ENCODE peak calls at places on chromosomes 11 and 22, in nine cellular contexts. One of them, this sample, is unnamed.

GRCh38 chr11:121544956-121545355 is 92.2 kb upstream of the SORL1-AS1 start:
- DNase-seq in HCT116: no peak
- DNase-seq in CD8-positive, alpha-beta T cell: no peak
- DNase-seq in transverse colon: no peak
- DNase-seq in psoas muscle: no peak
- DNase-seq in fibroblast of lung: no peak
- DNase-seq in endodermal cell: no peak
- DNase-seq in right lobe of liver: no peak
- DNase-seq in body of pancreas: no peak
- DNase-seq in this sample: no peak

GRCh38 chr11:67345949-67346819 is 7.2 kb downstream of the POLD4 start:
- DNase-seq in endodermal cell: peak; percentile 71
- DNase-seq in body of pancreas: peak; percentile 72
- DNase-seq in transverse colon: peak; percentile 66
- DNase-seq in HCT116: peak; percentile 54
- DNase-seq in CD8-positive, alpha-beta T cell: no peak
- DNase-seq in psoas muscle: no peak
- DNase-seq in fibroblast of lung: peak; percentile 61
- DNase-seq in right lobe of liver: no peak
- DNase-seq in this sample: no peak

GRCh38 chr11:116984589-116984988 is 113.6 kb downstream of the SIK3 start:
- DNase-seq in CD8-positive, alpha-beta T cell: no peak
- DNase-seq in HCT116: no peak
- DNase-seq in transverse colon: no peak
- DNase-seq in body of pancreas: no peak
- DNase-seq in right lobe of liver: no peak
- DNase-seq in endodermal cell: no peak
- DNase-seq in psoas muscle: no peak
- DNase-seq in fibroblast of lung: peak; percentile 99
- DNase-seq in this sample: no peak

GRCh38 chr22:17578129-17578754 is 14.9 kb downstream of the SLC25A18 start:
- DNase-seq in transverse colon: peak; percentile 53
- DNase-seq in CD8-positive, alpha-beta T cell: no peak
- DNase-seq in HCT116: no peak
- DNase-seq in fibroblast of lung: peak; percentile 56
- DNase-seq in right lobe of liver: peak; percentile 82
- DNase-seq in psoas muscle: peak; percentile 69
- DNase-seq in endodermal cell: no peak
- DNase-seq in body of pancreas: peak; percentile 85
- DNase-seq in this sample: no peak

GRCh38 chr11:70297341-70297740 is 26.9 kb downstream of the PPFIA1 start:
- DNase-seq in CD8-positive, alpha-beta T cell: no peak
- DNase-seq in transverse colon: no peak
- DNase-seq in HCT116: no peak
- DNase-seq in body of pancreas: no peak
- DNase-seq in fibroblast of lung: peak; percentile 56
- DNase-seq in endodermal cell: no peak
- DNase-seq in psoas muscle: no peak
- DNase-seq in right lobe of liver: no peak
- DNase-seq in this sample: no peak

GRCh38 chr11:3786781-3787428 is 10.4 kb downstream of the NUP98 start:
- DNase-seq in transverse colon: no peak
- DNase-seq in body of pancreas: no peak
- DNase-seq in endodermal cell: no peak
- DNase-seq in CD8-positive, alpha-beta T cell: no peak
- DNase-seq in right lobe of liver: no peak
- DNase-seq in psoas muscle: no peak
- DNase-seq in HCT116: no peak
- DNase-seq in fibroblast of lung: peak; percentile 61
- DNase-seq in this sample: no peak

GRCh38 chr11:48005878-48006277 is 25.5 kb downstream of the PTPRJ start:
- DNase-seq in fibroblast of lung: no peak
- DNase-seq in CD8-positive, alpha-beta T cell: no peak
- DNase-seq in endodermal cell: peak; percentile 63
- DNase-seq in right lobe of liver: no peak
- DNase-seq in body of pancreas: no peak
- DNase-seq in psoas muscle: no peak
- DNase-seq in HCT116: no peak
- DNase-seq in transverse colon: no peak
- DNase-seq in this sample: no peak

GRCh38 chr11:65615950-65616574 is 486 bp downstream of the PCNX3 start:
- DNase-seq in endodermal cell: no peak
- DNase-seq in fibroblast of lung: peak; percentile 15
- DNase-seq in CD8-positive, alpha-beta T cell: no peak
- DNase-seq in transverse colon: no peak
- DNase-seq in psoas muscle: peak; percentile 75
- DNase-seq in HCT116: no peak
- DNase-seq in body of pancreas: no peak
- DNase-seq in right lobe of liver: no peak
- DNase-seq in this sample: no peak

DNA sequence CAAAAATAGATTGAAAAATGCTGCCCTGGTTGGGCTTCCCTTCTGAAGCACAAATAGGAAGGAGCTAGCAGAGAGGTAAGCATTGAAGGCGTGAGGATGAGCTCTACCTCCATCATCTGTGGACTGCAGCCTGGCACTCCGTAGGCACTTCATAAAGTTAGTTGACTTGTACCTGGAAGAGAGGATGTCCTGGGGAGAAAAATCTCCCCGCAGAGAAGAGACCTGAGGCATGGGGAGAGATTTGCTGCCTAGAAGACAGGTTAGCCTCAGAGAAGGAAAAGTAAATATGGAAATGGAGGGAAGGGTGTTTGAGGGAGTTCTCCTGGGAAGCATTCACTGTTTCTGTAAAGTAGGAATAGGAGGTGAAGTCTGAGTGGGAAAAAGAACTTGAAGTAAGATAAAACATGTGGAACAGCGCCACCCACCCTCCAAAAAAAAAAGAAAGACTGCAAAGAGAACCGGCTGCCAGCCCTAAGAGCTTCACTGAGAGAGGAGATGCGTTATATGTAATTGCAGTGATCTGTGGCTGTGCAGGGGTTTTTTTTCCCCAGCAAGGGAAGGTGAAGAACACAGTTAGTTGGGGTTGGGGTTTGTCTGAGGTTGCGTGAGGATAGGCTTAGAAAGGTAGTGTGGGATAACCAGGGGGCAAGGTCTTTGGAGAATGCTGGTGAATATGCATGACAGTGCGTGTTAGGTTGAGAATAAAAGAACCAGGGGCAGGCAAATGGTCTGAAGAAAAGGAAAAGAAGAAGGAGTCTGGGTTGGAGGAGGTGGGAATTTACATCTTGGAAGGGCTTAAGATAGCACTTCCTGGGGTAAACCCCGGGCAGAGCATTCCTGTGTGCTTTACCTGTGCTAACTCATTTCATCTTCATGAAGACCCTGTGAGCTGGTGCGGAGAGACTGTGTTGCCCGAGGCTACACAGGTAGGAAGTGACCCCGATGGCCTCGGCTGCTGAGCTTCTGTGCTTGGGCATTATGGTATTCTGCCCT is 16.0 kb downstream of the TNRC6B start:
- DNase-seq in HCT116: no peak
- DNase-seq in psoas muscle: no peak
- DNase-seq in transverse colon: no peak
- DNase-seq in endodermal cell: peak; percentile 81
- DNase-seq in fibroblast of lung: peak; percentile 39
- DNase-seq in body of pancreas: no peak
- DNase-seq in right lobe of liver: no peak
- DNase-seq in CD8-positive, alpha-beta T cell: no peak
- DNase-seq in this sample: no peak
- TF ChIP-seq CTCF in HCT116: peak; percentile 28
- TF ChIP-seq CTCF in psoas muscle: peak; percentile 14
- TF ChIP-seq CTCF in transverse colon: peak; percentile 25
- TF ChIP-seq CTCF in endodermal cell: peak; percentile 68
- TF ChIP-seq CTCF in fibroblast of lung: peak; percentile 48
- TF ChIP-seq CTCF in body of pancreas: peak; percentile 30
- TF ChIP-seq CTCF in right lobe of liver: peak; percentile 13
- TF ChIP-seq CTCF in CD8-positive, alpha-beta T cell: peak; percentile 45
- TF ChIP-seq CTCF in this sample: peak; percentile 41

GRCh38 chr11:126416542-126417090 is 61.1 kb downstream of the ST3GAL4 start:
- DNase-seq in right lobe of liver: peak; percentile 90
- DNase-seq in psoas muscle: peak; percentile 91
- DNase-seq in fibroblast of lung: peak; percentile 80
- DNase-seq in HCT116: no peak
- DNase-seq in transverse colon: peak; percentile 90
- DNase-seq in CD8-positive, alpha-beta T cell: peak; percentile 20
- DNase-seq in endodermal cell: peak; percentile 94
- DNase-seq in body of pancreas: peak; percentile 88
- DNase-seq in this sample: no peak

GRCh38 chr11:126415669-126416420 is 60.4 kb downstream of the ST3GAL4 start:
- DNase-seq in psoas muscle: peak; percentile 76
- DNase-seq in fibroblast of lung: no peak
- DNase-seq in HCT116: no peak
- DNase-seq in endodermal cell: no peak
- DNase-seq in body of pancreas: peak; percentile 51
- DNase-seq in CD8-positive, alpha-beta T cell: no peak
- DNase-seq in transverse colon: peak; percentile 56
- DNase-seq in right lobe of liver: no peak
- DNase-seq in this sample: no peak

GRCh38 chr11:126413843-126414405 is 58.4 kb downstream of the ST3GAL4 start:
- DNase-seq in CD8-positive, alpha-beta T cell: no peak
- DNase-seq in transverse colon: no peak
- DNase-seq in right lobe of liver: no peak
- DNase-seq in endodermal cell: no peak
- DNase-seq in fibroblast of lung: no peak
- DNase-seq in body of pancreas: no peak
- DNase-seq in psoas muscle: no peak
- DNase-seq in HCT116: no peak
- DNase-seq in this sample: no peak

GRCh38 chr11:126414615-126415014 is 59.1 kb downstream of the ST3GAL4 start:
- DNase-seq in HCT116: no peak
- DNase-seq in body of pancreas: no peak
- DNase-seq in transverse colon: no peak
- DNase-seq in CD8-positive, alpha-beta T cell: no peak
- DNase-seq in fibroblast of lung: no peak
- DNase-seq in psoas muscle: no peak
- DNase-seq in right lobe of liver: no peak
- DNase-seq in endodermal cell: no peak
- DNase-seq in this sample: no peak

DNA sequence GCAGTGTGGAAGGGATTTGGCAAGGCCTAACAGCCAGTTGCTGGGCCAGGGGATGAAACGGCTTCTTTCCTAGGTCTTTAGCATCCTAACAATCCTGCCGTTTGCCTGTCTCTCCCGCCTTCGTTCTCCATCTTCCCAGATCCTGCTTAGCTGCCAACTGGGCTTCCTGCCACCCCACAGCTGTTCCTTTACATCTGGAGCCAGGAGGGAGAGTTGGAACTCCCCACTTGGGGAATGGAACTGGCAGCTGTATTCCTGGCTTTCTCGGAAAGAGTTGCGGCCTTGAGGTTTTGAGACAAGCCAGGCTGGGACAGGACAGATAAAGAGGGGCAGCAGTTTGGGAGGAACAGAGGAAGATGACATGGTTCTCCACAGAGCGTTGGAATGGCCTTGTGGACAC is 59.6 kb downstream of the ST3GAL4 start:
- DNase-seq in CD8-positive, alpha-beta T cell: no peak
- DNase-seq in transverse colon: peak; percentile 78
- DNase-seq in right lobe of liver: no peak
- DNase-seq in body of pancreas: peak; percentile 65
- DNase-seq in HCT116: no peak
- DNase-seq in fibroblast of lung: peak; percentile 12
- DNase-seq in psoas muscle: peak; percentile 85
- DNase-seq in endodermal cell: no peak
- DNase-seq in this sample: no peak
- H3K4me3 ChIP-seq in CD8-positive, alpha-beta T cell: no peak overlapping the region
- H3K4me3 ChIP-seq in transverse colon: no peak overlapping the region
- H3K4me3 ChIP-seq in right lobe of liver: no peak overlapping the region
- H3K4me3 ChIP-seq in body of pancreas: no peak overlapping the region
- H3K4me3 ChIP-seq in HCT116: no peak overlapping the region
- H3K4me3 ChIP-seq in fibroblast of lung: peak overlapping the region; percentile 10
- H3K4me3 ChIP-seq in psoas muscle: no peak overlapping the region
- H3K4me3 ChIP-seq in endodermal cell: no peak overlapping the region
- H3K4me3 ChIP-seq in this sample: no peak overlapping the region

GRCh38 chr11:33703771-33704170 is 3.1 kb upstream of the C11orf91 start:
- DNase-seq in fibroblast of lung: peak; percentile 63
- DNase-seq in HCT116: no peak
- DNase-seq in endodermal cell: no peak
- DNase-seq in right lobe of liver: no peak
- DNase-seq in CD8-positive, alpha-beta T cell: no peak
- DNase-seq in body of pancreas: peak; percentile 39
- DNase-seq in psoas muscle: peak; percentile 37
- DNase-seq in transverse colon: no peak
- DNase-seq in this sample: no peak

GRCh38 chr11:33708970-33709369 is 8.3 kb upstream of the C11orf91 start:
- DNase-seq in fibroblast of lung: no peak
- DNase-seq in endodermal cell: no peak
- DNase-seq in body of pancreas: no peak
- DNase-seq in right lobe of liver: no peak
- DNase-seq in HCT116: no peak
- DNase-seq in CD8-positive, alpha-beta T cell: no peak
- DNase-seq in psoas muscle: no peak
- DNase-seq in transverse colon: no peak
- DNase-seq in this sample: no peak

GRCh38 chr11:33704240-33705002 is 3.8 kb upstream of the C11orf91 start:
- DNase-seq in psoas muscle: no peak
- DNase-seq in CD8-positive, alpha-beta T cell: no peak
- DNase-seq in body of pancreas: no peak
- DNase-seq in endodermal cell: no peak
- DNase-seq in fibroblast of lung: no peak
- DNase-seq in right lobe of liver: no peak
- DNase-seq in transverse colon: no peak
- DNase-seq in HCT116: no peak
- DNase-seq in this sample: no peak

GRCh38 chr11:33706961-33707360 is 6.3 kb upstream of the C11orf91 start:
- DNase-seq in transverse colon: no peak
- DNase-seq in body of pancreas: no peak
- DNase-seq in psoas muscle: no peak
- DNase-seq in right lobe of liver: no peak
- DNase-seq in CD8-positive, alpha-beta T cell: no peak
- DNase-seq in endodermal cell: no peak
- DNase-seq in HCT116: no peak
- DNase-seq in fibroblast of lung: no peak
- DNase-seq in this sample: no peak

DNA sequence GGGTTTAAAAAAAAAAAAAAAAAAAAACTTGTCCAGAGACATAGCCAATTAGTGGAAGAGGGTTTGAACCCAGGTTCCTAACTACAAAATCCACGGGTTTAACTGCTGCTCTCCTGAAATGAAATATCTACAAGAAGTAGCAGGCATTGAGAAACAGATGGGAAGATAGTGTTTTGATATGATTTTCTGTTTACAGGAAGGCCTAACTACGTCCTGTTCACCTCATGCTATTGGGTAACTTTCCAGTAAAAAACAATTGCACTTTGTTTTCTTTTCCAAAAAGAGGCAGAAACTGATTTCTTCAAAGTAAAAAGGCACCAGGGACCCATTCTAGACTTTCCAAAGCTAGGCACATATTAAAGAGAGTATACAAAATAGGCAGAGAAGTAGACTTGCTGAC is 5.9 kb upstream of the C11orf91 start:
- DNase-seq in endodermal cell: no peak
- DNase-seq in CD8-positive, alpha-beta T cell: no peak
- DNase-seq in HCT116: no peak
- DNase-seq in right lobe of liver: no peak
- DNase-seq in psoas muscle: no peak
- DNase-seq in transverse colon: no peak
- DNase-seq in fibroblast of lung: no peak
- DNase-seq in body of pancreas: no peak
- DNase-seq in this sample: no peak
- H3K36me3 ChIP-seq in endodermal cell: peaks cover 33% of the 10 kb centered on the region
- H3K36me3 ChIP-seq in CD8-positive, alpha-beta T cell: peaks cover 6% of the 10 kb centered on the region
- H3K36me3 ChIP-seq in HCT116: peaks cover 29% of the 10 kb centered on the region
- H3K36me3 ChIP-seq in right lobe of liver: no peaks in the 10 kb centered on the region
- H3K36me3 ChIP-seq in psoas muscle: peaks cover 18% of the 10 kb centered on the region
- H3K36me3 ChIP-seq in transverse colon: no peaks in the 10 kb centered on the region
- H3K36me3 ChIP-seq in fibroblast of lung: peaks cover 9% of the 10 kb centered on the region
- H3K36me3 ChIP-seq in body of pancreas: peaks cover 11% of the 10 kb centered on the region
- H3K36me3 ChIP-seq in this sample: peaks cover 3% of the 10 kb centered on the region

GRCh38 chr11:105862736-105863367 is 159.2 kb downstream of the MSANTD4 start:
- DNase-seq in transverse colon: no peak
- DNase-seq in endodermal cell: no peak
- DNase-seq in HCT116: peak; percentile 41
- DNase-seq in fibroblast of lung: peak; percentile 39
- DNase-seq in body of pancreas: no peak
- DNase-seq in CD8-positive, alpha-beta T cell: no peak
- DNase-seq in psoas muscle: no peak
- DNase-seq in right lobe of liver: no peak
- DNase-seq in this sample: no peak
- TF ChIP-seq CTCF in transverse colon: peak; percentile 59
- TF ChIP-seq CTCF in endodermal cell: peak; percentile 85
- TF ChIP-seq CTCF in HCT116: peak; percentile 47
- TF ChIP-seq CTCF in fibroblast of lung: peak; percentile 66
- TF ChIP-seq CTCF in body of pancreas: peak; percentile 77
- TF ChIP-seq CTCF in CD8-positive, alpha-beta T cell: peak; percentile 64
- TF ChIP-seq CTCF in psoas muscle: peak; percentile 60
- TF ChIP-seq CTCF in right lobe of liver: peak; percentile 66
- TF ChIP-seq CTCF in this sample: peak; percentile 52

This sample was measured in kidney epithelial cell.